ENCODE peak calls at places on chromosomes 3 and 15, in nine cellular contexts. P is fibroblast of lung; Y is CD8-positive, alpha-beta T cell; U is RWPE2; D is neural progenitor cell; S is lower lobe of right lung; F is OCI-LY7; A is cardiac muscle cell; H is thoracic aorta. E is an unnamed sample.

GRCh38 chr3:14266361-14266760 is 87.7 kb downstream of the LSM3 start:
- DNase-seq in U (no peak), H (no peak), F (no peak), P (peak), A (no peak), Y (no peak), D (no peak), S (no peak), E (no peak)

GRCh38 chr3:132290833-132291232 is 26.4 kb upstream of the ACP3 start:
- DNase-seq in U (no peak), A (no peak), F (no peak), P (peak), Y (no peak), S (no peak), H (no peak), D (no peak), E (peak)

GRCh38 chr3:168047190-168047795 is 48.4 kb downstream of the GOLIM4 start:
- DNase-seq in S (no peak), F (peak), Y (no peak), H (no peak), P (peak), D (peak), A (peak), U (no peak), E (peak)

GRCh38 chr3:193851941-193852674 is 259.1 kb downstream of the OPA1 start:
- DNase-seq in U (no peak), F (no peak), S (no peak), P (peak), D (peak), H (no peak), Y (no peak), A (no peak), E (no peak)

GRCh38 chr3:124685481-124685880 is 44.8 kb upstream of the UMPS start:
- DNase-seq in S (no peak), F (no peak), A (no peak), P (peak), D (no peak), U (no peak), H (no peak), Y (no peak), E (peak)

GRCh38 chr3:42176635-42177034 is 85.5 kb downstream of the TRAK1 start:
- DNase-seq in F (no peak), D (no peak), U (no peak), A (no peak), P (no peak), S (no peak), Y (no peak), H (no peak), E (no peak)

GRCh38 chr3:14847613-14848541 is 29.1 kb downstream of the FGD5 start:
- DNase-seq in H (no peak), D (peak), U (no peak), P (no peak), F (peak), S (peak), A (no peak), Y (no peak), E (peak)

GRCh38 chr3:45947361-45947760 is 4.1 kb downstream of the CXCR6 start:
- DNase-seq in A (no peak), Y (no peak), P (no peak), D (no peak), S (no peak), U (no peak), H (no peak), F (no peak), E (no peak)

GRCh38 chr3:8094415-8094814 is 407.2 kb upstream of the LMCD1 start:
- DNase-seq in F (no peak), P (no peak), S (no peak), D (no peak), U (no peak), H (no peak), Y (no peak), A (no peak), E (no peak)

GRCh38 chr3:139111392-139112229 is 66.9 kb upstream of the PRR23C start:
- DNase-seq in Y (peak), U (no peak), S (peak), D (peak), H (no peak), F (peak), A (peak), P (peak), E (peak)

GRCh38 chr15:57091626-57092025 is 173.2 kb downstream of the TCF12 start:
- DNase-seq in F (no peak), P (no peak), D (no peak), H (no peak), S (no peak), U (no peak), Y (no peak), A (no peak), E (no peak)

GRCh38 chr3:134677987-134678308 is 27.1 kb upstream of the KY start:
- DNase-seq in F (no peak), A (no peak), Y (no peak), P (no peak), U (no peak), S (no peak), H (no peak), D (no peak), E (no peak)

GRCh38 chr15:82093325-82093724 is 47.5 kb upstream of the MEX3B start:
- DNase-seq in Y (no peak), F (no peak), D (no peak), P (no peak), A (no peak), S (no peak), H (no peak), U (no peak), E (no peak)

GRCh38 chr15:48005921-48006541 is 114.8 kb upstream of the SLC24A5 start:
- DNase-seq in U (no peak), P (peak), A (no peak), Y (no peak), F (no peak), S (peak), D (no peak), H (no peak), E (peak)

GRCh38 chr3:171786997-171787396 is 23.3 kb downstream of the PLD1 start:
- DNase-seq in S (no peak), U (no peak), P (no peak), D (no peak), F (no peak), H (no peak), Y (no peak), A (no peak), E (no peak)

GRCh38 chr3:111610612-111611054 is 15.5 kb upstream of the ZBED2 start:
- DNase-seq in F (no peak), S (no peak), D (no peak), U (peak), A (no peak), Y (no peak), H (no peak), P (peak), E (peak)

GRCh38 chr3:168249048-168249538 is 153.4 kb upstream of the GOLIM4 start:
- DNase-seq in H (no peak), D (no peak), S (no peak), P (peak), A (no peak), U (no peak), F (no peak), Y (no peak), E (no peak)

GRCh38 chr15:52936489-52936888 is 146.4 kb upstream of the ONECUT1 start:
- DNase-seq in F (no peak), D (no peak), A (no peak), Y (no peak), U (no peak), P (no peak), S (no peak), H (no peak), E (no peak)

GRCh38 chr3:96813820-96814580 is 394 bp upstream of the EPHA6 start:
- DNase-seq in P (peak), Y (no peak), S (peak), A (peak), U (peak), F (no peak), D (peak), H (no peak), E (peak)

GRCh38 chr15:92062505-92062904 is 209.0 kb downstream of the SLCO3A1 start:
- DNase-seq in U (no peak), F (no peak), Y (no peak), A (no peak), H (no peak), S (no peak), D (no peak), P (no peak), E (no peak)

GRCh38 chr3:36919439-36920160 is 25.3 kb downstream of the TRANK1 start:
- DNase-seq in Y (no peak), U (no peak), D (no peak), A (no peak), S (no peak), H (no peak), P (no peak), F (no peak), E (no peak)

GRCh38 chr3:174891524-174892203 is 32.5 kb downstream of the NAALADL2 start:
- DNase-seq in P (no peak), S (no peak), Y (no peak), F (no peak), D (peak), H (no peak), A (peak), U (no peak), E (no peak)

GRCh38 chr3:58637509-58637908 is 29.1 kb downstream of the FAM3D start:
- DNase-seq in S (no peak), P (no peak), Y (no peak), H (no peak), F (no peak), U (no peak), A (no peak), D (peak), E (no peak)

GRCh38 chr15:80512729-80513670 is 108.8 kb downstream of the ARNT2 start:
- DNase-seq in S (no peak), F (peak), Y (no peak), P (no peak), U (no peak), D (no peak), A (no peak), H (no peak), E (peak)

GRCh38 chr3:128275316-128276150 is 122.3 kb downstream of the EEFSEC start:
- DNase-seq in A (no peak), D (no peak), S (no peak), H (no peak), F (no peak), Y (no peak), U (no peak), P (peak), E (no peak)

GRCh38 chr3:45816544-45816943 is 20.2 kb upstream of the SLC6A20 start:
- DNase-seq in Y (no peak), S (no peak), U (no peak), F (no peak), D (no peak), H (no peak), A (peak), P (peak), E (peak)

GRCh38 chr3:141303481-141304223 is 64.7 kb upstream of the ZBTB38 start:
- DNase-seq in D (peak), F (peak), H (no peak), U (no peak), Y (peak), S (no peak), P (peak), A (peak), E (peak)

GRCh38 chr15:91627473-91628309 is 225.8 kb upstream of the SLCO3A1 start:
- DNase-seq in D (no peak), Y (no peak), F (no peak), H (no peak), P (peak), S (peak), U (no peak), A (peak), E (no peak)

GRCh38 chr3:188925376-188925775 is 246.4 kb upstream of the TPRG1 start:
- DNase-seq in S (no peak), D (no peak), U (no peak), F (no peak), A (no peak), Y (no peak), H (no peak), P (no peak), E (no peak)

GRCh38 chr15:87863152-87863551 is 393.4 kb downstream of the NTRK3 start:
- DNase-seq in P (no peak), S (no peak), A (peak), U (no peak), Y (no peak), F (no peak), D (peak), H (no peak), E (peak)

DNA sequence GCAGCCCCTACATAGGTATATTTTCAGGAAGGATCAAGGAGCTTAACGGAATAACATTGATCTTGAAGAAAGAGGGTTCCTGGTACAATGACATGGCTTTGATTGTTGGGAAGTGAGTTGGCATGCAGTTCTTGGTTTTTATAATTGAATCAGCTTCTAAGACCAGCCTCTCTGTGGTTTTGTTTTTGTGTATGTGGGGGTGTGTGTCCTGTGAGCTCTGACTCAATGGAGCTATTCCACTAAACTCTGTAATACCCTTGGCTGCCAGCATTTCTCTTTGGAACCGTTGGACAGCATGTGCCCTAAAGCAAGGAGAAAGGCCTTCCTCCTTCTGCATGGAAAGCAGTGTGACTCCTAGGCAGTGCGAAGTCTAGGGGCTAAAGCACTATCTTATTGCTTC is 124.8 kb downstream of the EDEM1 start:
- DNase-seq in F (no peak), S (no peak), H (no peak), Y (no peak), D (no peak), P (no peak), U (no peak), A (no peak), E (no peak)
- TF ChIP-seq CTCF in F (no peak), S (no peak), H (no peak), Y (no peak), D (no peak), P (no peak), U (no peak), A (no peak), E (no peak)

GRCh38 chr3:9201895-9202294 is 47.6 kb downstream of the SRGAP3 start:
- DNase-seq in A (no peak), S (no peak), Y (no peak), F (no peak), D (no peak), H (no peak), P (no peak), U (no peak), E (no peak)

GRCh38 chr3:9204253-9205005 is 45.0 kb downstream of the SRGAP3 start:
- DNase-seq in P (no peak), F (no peak), U (no peak), S (no peak), A (peak), H (no peak), Y (no peak), D (peak), E (no peak)

GRCh38 chr3:9201278-9201677 is 48.2 kb downstream of the SRGAP3 start:
- DNase-seq in S (no peak), A (no peak), P (no peak), H (no peak), U (no peak), D (no peak), Y (no peak), F (no peak), E (no peak)

GRCh38 chr3:9203317-9203716 is 46.1 kb downstream of the SRGAP3 start:
- DNase-seq in F (no peak), D (no peak), S (no peak), Y (no peak), A (no peak), U (no peak), H (no peak), P (no peak), E (no peak)

DNA sequence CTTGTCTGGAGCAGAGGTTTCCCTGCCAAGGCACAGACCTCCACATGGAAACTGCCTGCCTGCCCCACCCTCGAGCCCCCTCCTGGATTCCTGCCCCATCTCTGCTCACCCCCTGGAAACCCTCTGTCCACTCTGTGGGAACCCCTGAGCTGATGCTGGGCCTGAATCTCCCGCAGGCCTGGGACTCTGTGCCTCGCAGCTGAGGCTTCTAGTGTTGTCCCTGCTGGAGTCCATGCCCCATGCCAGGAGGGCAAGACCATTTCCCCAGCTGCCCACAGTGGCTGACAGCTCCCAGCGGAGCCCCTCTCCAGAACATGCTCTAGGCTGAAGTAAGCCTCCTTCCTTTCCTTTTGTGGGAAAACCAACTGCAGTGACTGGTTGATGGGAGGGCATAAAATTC is 46.9 kb downstream of the SRGAP3 start:
- DNase-seq in D (no peak), Y (no peak), P (no peak), S (no peak), U (no peak), H (no peak), F (no peak), A (no peak), E (no peak)
- H3K27ac ChIP-seq in D (no peak), Y (no peak), P (no peak), S (no peak), U (no peak), H (no peak), F (no peak), A (no peak), E (no peak)

DNA sequence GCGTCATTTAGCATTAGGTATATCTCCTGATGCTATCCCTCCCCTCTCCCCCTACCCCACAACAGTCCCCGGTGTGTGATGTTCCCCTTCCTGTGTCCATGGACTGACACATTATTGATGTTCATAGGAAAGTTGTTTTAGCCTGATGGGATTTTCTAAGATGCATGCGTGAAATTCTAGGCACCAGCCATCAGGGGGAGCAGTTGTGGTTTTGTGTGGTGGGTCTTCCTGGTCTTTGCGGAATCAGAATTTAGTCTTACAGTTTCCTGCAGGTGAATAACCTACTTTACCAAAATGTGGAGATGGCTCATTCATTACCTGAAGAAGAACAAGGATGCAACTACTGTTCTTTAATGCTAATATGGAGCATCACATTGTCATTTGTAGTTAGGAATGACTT is 455.0 kb upstream of the THBS1 start:
- DNase-seq in D (peak), Y (peak), P (peak), A (peak), S (no peak), H (no peak), F (peak), U (no peak), E (peak)
- TF ChIP-seq CTCF in D (peak), Y (peak), P (peak), A (peak), S (peak), H (peak), F (peak), U (peak), E (peak)

GRCh38 chr15:75200765-75201608 is 695 bp upstream of the C15orf39 start:
- DNase-seq in P (peak), Y (no peak), S (peak), U (peak), D (peak), F (peak), H (no peak), A (no peak), E (peak)
- H3K27ac ChIP-seq in P (no peak), Y (peak), S (peak), U (peak), D (no peak), F (peak), H (peak), A (peak), E (peak)

DNA sequence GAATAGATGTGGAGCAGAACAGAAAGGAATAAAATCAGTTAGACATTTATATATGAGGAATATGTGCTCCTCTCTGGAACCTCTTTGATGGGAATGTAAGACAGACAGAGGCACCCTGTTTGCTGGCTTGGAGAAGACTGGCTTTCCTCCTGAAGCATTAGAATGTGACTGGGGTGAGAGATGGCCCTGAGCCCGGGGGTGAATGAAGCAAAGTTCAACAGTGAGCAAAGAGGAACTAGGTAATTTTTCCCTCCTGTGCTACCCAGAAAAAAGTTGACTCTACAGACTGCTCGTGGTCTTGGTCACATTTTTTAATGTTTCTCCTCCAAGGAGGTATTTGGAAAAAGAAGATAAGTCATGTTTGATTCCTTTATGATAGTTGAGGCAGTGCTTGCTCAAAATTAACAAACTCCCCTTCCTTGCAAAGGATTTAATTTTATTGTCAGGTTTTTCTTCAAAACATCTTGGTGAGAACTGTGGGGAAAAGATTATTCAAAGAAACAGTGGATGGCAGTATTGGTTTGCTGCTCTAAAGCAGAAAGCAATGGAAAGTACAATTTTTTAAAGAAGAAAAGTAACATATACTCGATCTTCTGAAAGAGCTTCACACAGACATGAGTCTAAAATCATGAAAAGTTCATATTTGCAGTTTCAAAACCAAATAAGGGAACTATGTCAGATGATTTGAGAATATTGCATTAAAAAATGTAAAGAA is 370.4 kb upstream of the CDIN1 start:
- DNase-seq in F (no peak), P (no peak), A (no peak), Y (no peak), S (no peak), H (no peak), D (no peak), U (no peak), E (no peak)
- TF ChIP-seq CTCF in F (no peak), P (peak), A (peak), Y (no peak), S (no peak), H (no peak), D (no peak), U (peak), E (no peak)

GRCh38 chr3:99678023-99678422 is 39.6 kb downstream of the COL8A1 start:
- DNase-seq in Y (no peak), H (no peak), S (no peak), F (no peak), A (no peak), D (no peak), P (peak), U (no peak), E (no peak)
- H3K27ac ChIP-seq in Y (no peak), H (peak), S (peak), F (no peak), A (no peak), D (no peak), P (peak), U (peak), E (no peak)

GRCh38 chr3:9782777-9783176 is 9.5 kb downstream of the TADA3 start:
- DNase-seq in A (no peak), P (no peak), F (peak), H (no peak), S (no peak), D (no peak), Y (no peak), U (no peak), E (no peak)
- TF ChIP-seq CTCF in A (no peak), P (no peak), F (peak), H (no peak), S (no peak), D (peak), Y (no peak), U (peak), E (peak)

DNA sequence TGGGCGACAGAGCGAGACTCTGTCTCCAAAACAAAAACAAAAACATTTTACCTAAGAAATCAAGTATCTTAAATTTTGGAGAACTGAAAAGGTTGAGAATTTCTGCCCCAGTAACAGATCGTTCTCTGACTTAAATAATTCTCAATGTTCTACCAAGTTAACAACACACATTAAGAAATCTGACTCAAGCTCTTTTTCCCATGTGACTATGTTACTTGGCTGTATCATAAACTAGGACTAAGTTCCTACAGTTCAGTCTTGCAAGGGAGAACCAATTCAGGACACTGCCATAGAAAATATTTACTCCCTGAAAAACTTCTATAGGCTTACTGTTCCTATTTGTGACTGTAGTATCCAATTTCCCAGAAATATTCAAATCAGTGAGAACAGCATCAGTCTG is 20.9 kb upstream of the USF3 start:
- DNase-seq in Y (no peak), F (no peak), A (no peak), U (no peak), D (no peak), P (no peak), S (no peak), H (no peak), E (no peak)
- H3K27ac ChIP-seq in Y (no peak), F (no peak), A (no peak), U (no peak), D (no peak), P (no peak), S (no peak), H (no peak), E (no peak)